ENCODE peak calls at places on chromosomes 6 and 20, in seven cellular contexts. W is GM12892, T is GM18507, H is left ventricle myocardium superior, Y is NCI-H345, L is NCI-H1092, E is NCI-H1417 treated with DMSO at 0.1 percent for 48 hours. O is an unnamed sample.

GRCh38 chr6:89359561-89359960 is 7.0 kb upstream of the UBE2J1 start:
- DNase-seq in W (no peak), T (no peak), H (no peak), Y (no peak), L (no peak), E (no peak), O (no peak)

GRCh38 chr6:26194774-26195375 is 107.6 kb downstream of the HFE start:
- DNase-seq in W (no peak), T (no peak), H (no peak), Y (no peak), L (no peak), E (no peak), O (no peak)

GRCh38 chr6:106889692-106890091 is 84.8 kb downstream of the CD24 start:
- DNase-seq in W (no peak), T (no peak), H (no peak), Y (no peak), L (no peak), E (no peak), O (no peak)

GRCh38 chr6:30749554-30750378 is 5.4 kb upstream of the IER3 start:
- DNase-seq in W (no peak), T (no peak), H (no peak), Y (no peak), L (no peak), E (no peak), O (peak; percentile 87)

GRCh38 chr20:58243653-58244410 is 15.4 kb upstream of the ANKRD60 start:
- DNase-seq in W (no peak), T (no peak), H (no peak), Y (no peak), L (no peak), E (no peak), O (no peak)

GRCh38 chr20:23403721-23404120 is 17.6 kb downstream of the NAPB start:
- DNase-seq in W (no peak), T (no peak), H (no peak), Y (no peak), L (no peak), E (no peak), O (no peak)

GRCh38 chr20:33373735-33374605 is 27.3 kb downstream of the CDK5RAP1 start:
- DNase-seq in W (no peak), T (no peak), H (no peak), Y (no peak), L (peak; percentile 6), E (no peak), O (no peak)

GRCh38 chr20:52793339-52793963 is 178.7 kb upstream of the TSHZ2 start:
- DNase-seq in W (no peak), T (no peak), H (no peak), Y (no peak), L (no peak), E (no peak), O (no peak)

GRCh38 chr6:43954311-43955131 is 172.7 kb downstream of the MRPL14 start:
- DNase-seq in W (no peak), T (no peak), H (peak; percentile 83), Y (no peak), L (no peak), E (no peak), O (no peak)

GRCh38 chr6:56807335-56807991 is 147.4 kb upstream of the BEND6 start:
- DNase-seq in W (no peak), T (no peak), H (no peak), Y (no peak), L (no peak), E (no peak), O (no peak)

GRCh38 chr6:63352587-63353281 is 33.0 kb upstream of the LGSN start:
- DNase-seq in W (peak; percentile 22), T (peak; percentile 32), H (no peak), Y (no peak), L (no peak), E (no peak), O (no peak)

GRCh38 chr20:47289989-47290388 is 66.5 kb downstream of the ZMYND8 start:
- DNase-seq in W (no peak), T (no peak), H (no peak), Y (no peak), L (no peak), E (no peak), O (no peak)

GRCh38 chr6:106884576-106884975 is 90.0 kb downstream of the CD24 start:
- DNase-seq in W (no peak), T (no peak), H (no peak), Y (no peak), L (no peak), E (no peak), O (no peak)

GRCh38 chr20:57685134-57685851 is 24.5 kb downstream of the PMEPA1 start:
- DNase-seq in W (no peak), T (no peak), H (no peak), Y (no peak), L (peak; percentile 32), E (no peak), O (no peak)

GRCh38 chr6:41527721-41528408 is 18.3 kb upstream of the FOXP4 start:
- DNase-seq in W (no peak), T (no peak), H (no peak), Y (peak; percentile 30), L (peak; percentile 35), E (no peak), O (no peak)